ENCODE peak calls at places on chromosomes 1 and 21, in eight cellular contexts. Y, U, O, I, Q, H, E and F are unnamed samples.

GRCh38 chr1:3068400-3069361 is at the start of gene PRDM16:
- DNase-seq in Y (peak; percentile 88), U (peak; percentile 63), O (peak; percentile 69), I (peak; percentile 65), Q (no peak), H (no peak), E (peak; percentile 68), F (no peak)

GRCh38 chr1:36585760-36586072 is 103.0 kb upstream of the CSF3R start:
- DNase-seq in Y (no peak), U (no peak), O (no peak), I (no peak), Q (no peak), H (no peak), E (no peak), F (no peak)

GRCh38 chr1:46761740-46762139 is 37.1 kb upstream of the CYP4B1 start:
- DNase-seq in Y (no peak), U (no peak), O (no peak), I (no peak), Q (no peak), H (no peak), E (no peak), F (no peak)

GRCh38 chr1:159945483-159946241 is at the start of gene IGSF9:
- DNase-seq in Y (peak; percentile 94), U (peak; percentile 71), O (peak; percentile 91), I (peak; percentile 90), Q (peak; percentile 92), H (peak; percentile 90), E (peak; percentile 91), F (peak; percentile 36)

GRCh38 chr21:27220416-27220815 is 253.5 kb upstream of the ADAMTS5 start:
- DNase-seq in Y (no peak), U (no peak), O (no peak), I (no peak), Q (no peak), H (no peak), E (no peak), F (no peak)

GRCh38 chr1:15940110-15941043 is 35.5 kb downstream of the ZBTB17 start:
- DNase-seq in Y (no peak), U (no peak), O (peak; percentile 9), I (no peak), Q (no peak), H (no peak), E (no peak), F (no peak)

GRCh38 chr1:15948091-15948591 is 27.8 kb downstream of the ZBTB17 start:
- DNase-seq in Y (no peak), U (no peak), O (no peak), I (no peak), Q (no peak), H (no peak), E (no peak), F (no peak)

GRCh38 chr1:178953538-178954207 is 72.0 kb upstream of the FAM20B start:
- DNase-seq in Y (peak; percentile 46), U (no peak), O (no peak), I (no peak), Q (no peak), H (no peak), E (peak; percentile 73), F (peak; percentile 38)

GRCh38 chr1:195939844-195940243 is 668.4 kb downstream of the KCNT2 start:
- DNase-seq in Y (no peak), U (peak; percentile 10), O (no peak), I (no peak), Q (no peak), H (no peak), E (no peak), F (no peak)

GRCh38 chr1:14903922-14904321 is 249.6 kb upstream of the TMEM51 start:
- DNase-seq in Y (no peak), U (no peak), O (no peak), I (no peak), Q (no peak), H (no peak), E (no peak), F (no peak)

GRCh38 chr1:173868266-173869107 is at the start of gene ZBTB37:
- DNase-seq in Y (peak; percentile 98), U (peak; percentile 91), O (peak; percentile 96), I (peak; percentile 91), Q (peak; percentile 97), H (peak; percentile 99), E (peak; percentile 91), F (peak; percentile 72)

DNA sequence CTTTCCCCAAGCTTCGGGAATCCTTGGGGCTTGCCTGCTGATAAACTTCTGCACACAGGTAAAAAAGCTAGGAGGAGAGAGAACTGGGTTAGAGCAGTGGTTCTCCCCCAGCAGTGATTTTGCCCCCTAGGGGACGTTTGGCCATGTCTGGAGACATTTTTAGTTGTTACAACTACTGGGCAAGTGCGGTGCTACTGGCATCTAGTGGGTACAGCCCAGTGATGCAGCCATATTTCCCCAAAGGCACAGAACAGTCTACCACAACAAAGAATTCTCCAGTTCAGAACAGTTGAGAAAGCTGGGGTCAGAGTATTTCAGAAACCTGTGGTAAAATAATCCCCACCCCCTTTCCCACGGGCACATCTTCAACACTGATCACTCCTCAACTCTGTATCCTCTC is 41.3 kb downstream of the LRRC71 start:
- DNase-seq in Y (no peak), U (peak; percentile 41), O (no peak), I (no peak), Q (no peak), H (no peak), E (no peak), F (no peak)
- H3K27ac ChIP-seq in Y (no peak overlapping the region), U (no peak overlapping the region), O (no peak overlapping the region), I (no peak overlapping the region), Q (no peak overlapping the region), H (no peak overlapping the region), E (no peak overlapping the region), F (no peak overlapping the region)

DNA sequence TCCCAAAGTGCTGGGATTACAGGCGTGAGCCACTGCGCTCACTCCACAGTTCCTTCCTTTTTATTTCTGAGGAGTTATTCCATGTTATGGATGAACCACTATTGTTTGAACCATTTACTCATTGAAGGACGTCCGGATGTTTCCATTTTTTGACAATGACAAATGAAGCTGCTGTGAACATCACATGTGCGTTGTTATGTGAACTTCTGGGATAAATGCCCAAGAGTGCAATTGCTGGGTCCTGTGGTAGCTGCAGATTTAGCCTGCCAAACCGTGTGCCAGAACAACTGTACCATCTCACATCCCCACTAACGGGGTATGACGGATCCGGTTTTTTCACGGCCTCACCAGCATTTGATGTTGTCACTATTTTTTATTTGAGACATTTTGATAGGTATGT is 249.3 kb upstream of the VAMP3 start:
- DNase-seq in Y (no peak), U (no peak), O (no peak), I (no peak), Q (no peak), H (no peak), E (no peak), F (no peak)
- TF ChIP-seq EP300 in Y (no peak), U (no peak), O (no peak), I (no peak), Q (no peak), H (no peak), E (no peak), F (no peak)

GRCh38 chr1:172826096-172826741 is 167.3 kb downstream of the FASLG start:
- DNase-seq in Y (no peak), U (peak; percentile 75), O (no peak), I (peak; percentile 77), Q (no peak), H (no peak), E (no peak), F (no peak)
- H3K27ac ChIP-seq in Y (peak overlapping the region; percentile 59), U (peak overlapping the region; percentile 68), O (peak overlapping the region; percentile 71), I (peak overlapping the region; percentile 68), Q (peak overlapping the region; percentile 72), H (no peak overlapping the region), E (peak overlapping the region; percentile 42), F (peak overlapping the region; percentile 89)

DNA sequence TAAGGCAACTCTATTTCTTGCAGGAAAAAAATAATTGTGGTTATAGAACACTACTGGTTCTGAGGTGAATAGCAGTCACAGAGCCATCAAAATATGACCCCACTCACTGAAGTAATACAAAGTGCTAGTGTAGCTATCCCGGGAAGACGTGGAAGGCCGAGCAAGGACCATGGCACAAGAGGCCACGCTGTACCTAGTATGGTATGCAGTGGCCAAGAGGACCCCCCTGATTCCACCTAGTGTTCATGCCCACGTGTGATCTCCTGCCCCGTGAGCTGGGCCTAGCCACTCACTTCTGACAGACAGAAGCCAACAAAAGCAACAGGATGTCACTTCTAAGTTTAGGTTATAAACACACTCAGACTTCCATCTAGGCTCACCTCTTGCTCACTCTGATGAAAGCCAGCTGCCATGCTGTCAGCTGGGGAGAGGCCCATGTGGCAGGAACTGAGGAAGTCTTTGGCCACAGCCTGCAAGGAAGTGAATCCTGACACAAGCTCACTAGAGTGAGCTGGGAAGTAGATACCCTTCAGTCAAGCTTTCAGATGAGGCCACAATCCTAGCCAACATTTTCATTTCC is 21.7 kb upstream of the LSS start:
- DNase-seq in Y (no peak), U (no peak), O (no peak), I (no peak), Q (no peak), H (no peak), E (no peak), F (no peak)
- TF ChIP-seq EP300 in Y (no peak), U (no peak), O (no peak), I (no peak), Q (no peak), H (no peak), E (no peak), F (no peak)

DNA sequence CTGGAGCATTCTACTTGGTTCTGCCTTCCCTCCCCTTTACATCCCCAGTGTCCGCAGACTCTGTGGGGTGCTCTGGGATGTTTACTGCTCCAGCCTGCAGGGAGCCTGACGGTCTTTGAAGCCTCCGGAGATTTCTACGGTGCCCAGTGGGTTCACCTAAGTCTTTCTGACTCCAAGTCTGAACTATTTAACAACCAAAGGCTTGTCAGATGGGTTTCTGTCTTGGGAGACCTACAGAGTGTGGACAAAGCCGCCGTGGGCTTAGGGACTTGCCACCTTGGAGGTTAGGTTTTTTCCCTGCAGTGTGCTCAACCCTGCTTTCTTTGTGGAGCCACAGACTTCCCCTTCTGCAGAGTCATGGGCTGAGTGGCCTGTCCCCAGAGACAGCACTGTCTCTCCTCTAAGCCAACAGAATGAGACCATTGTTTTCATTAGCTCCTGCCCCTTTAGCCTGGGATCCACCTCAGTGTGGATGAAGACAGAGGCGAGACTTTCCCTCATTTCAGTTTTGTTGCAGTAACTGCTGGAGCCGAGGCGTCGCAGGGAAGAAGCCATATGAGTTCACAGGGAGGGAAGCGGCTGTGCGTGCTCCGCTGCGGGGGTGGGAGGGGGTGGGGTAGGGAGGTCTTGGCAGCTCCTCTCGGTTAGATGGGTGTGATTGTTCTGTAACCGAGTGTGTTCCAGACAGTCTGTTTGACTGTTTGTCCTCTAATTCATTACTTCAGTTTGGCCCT is 120.7 kb downstream of the CNIH3 start:
- DNase-seq in Y (no peak), U (no peak), O (no peak), I (peak; percentile 68), Q (no peak), H (peak; percentile 34), E (no peak), F (no peak)
- H3K27ac ChIP-seq in Y (no peak overlapping the region), U (no peak overlapping the region), O (no peak overlapping the region), I (peak overlapping the region; percentile 48), Q (no peak overlapping the region), H (no peak overlapping the region), E (no peak overlapping the region), F (no peak overlapping the region)